ENCODE peak calls at places on chromosome 18, in ten cellular contexts. F, M, J, B, N, I, X, S, G and U are unnamed samples.
A peak's percentile ranks its signal among the peaks of the same experiment; 100 is the strongest.

GRCh38 chr18:58792086-58792485 is 72.6 kb upstream of the ZNF532 start:
- DNase-seq in G (no peak), N (no peak), B (no peak), J (no peak), S (no peak), X (no peak), F (no peak), I (no peak), M (no peak), U (no peak)

GRCh38 chr18:10405014-10405493 is 49.4 kb upstream of the APCDD1 start:
- DNase-seq in S (no peak), F (no peak), I (peak; percentile 62), X (no peak), M (no peak), B (no peak), J (no peak), N (no peak), G (no peak), U (no peak)

GRCh38 chr18:49563130-49563540 is 1.3 kb downstream of the LIPG start:
- DNase-seq in F (no peak), G (no peak), J (no peak), X (no peak), I (no peak), S (no peak), M (no peak), B (no peak), N (no peak), U (no peak)

GRCh38 chr18:79477711-79478483 is 82.2 kb downstream of the NFATC1 start:
- DNase-seq in I (peak; percentile 27), B (no peak), N (no peak), F (no peak), J (no peak), S (no peak), X (no peak), M (no peak), G (no peak), U (peak; percentile 3)

GRCh38 chr18:59220784-59221765 is 1.1 kb downstream of the GRP start:
- DNase-seq in B (no peak), N (no peak), I (no peak), F (no peak), S (no peak), G (no peak), X (peak; percentile 67), M (no peak), J (no peak), U (no peak)

GRCh38 chr18:4236940-4237686 is 218.0 kb downstream of the DLGAP1 start:
- DNase-seq in F (no peak), M (no peak), B (no peak), N (no peak), S (no peak), J (no peak), G (no peak), I (no peak), X (no peak), U (no peak)

GRCh38 chr18:35526476-35527120 is 28.8 kb upstream of the INO80C start:
- DNase-seq in N (no peak), I (peak; percentile 68), F (no peak), B (no peak), J (no peak), G (no peak), M (no peak), S (no peak), X (no peak), U (no peak)

GRCh38 chr18:22559414-22560282 is 141.9 kb upstream of the CTAGE1 start:
- DNase-seq in I (peak; percentile 93), J (no peak), S (peak; percentile 83), G (no peak), B (no peak), M (peak; percentile 74), N (no peak), X (peak; percentile 78), F (no peak), U (peak; percentile 87)

GRCh38 chr18:36601316-36601715 is 227.5 kb downstream of the TPGS2 start:
- DNase-seq in G (no peak), S (no peak), B (no peak), X (no peak), J (no peak), F (no peak), M (no peak), I (no peak), N (no peak), U (no peak)

GRCh38 chr18:77063256-77063655 is 69.3 kb downstream of the MBP start:
- DNase-seq in I (peak; percentile 67), S (no peak), J (no peak), X (no peak), B (no peak), M (no peak), N (peak; percentile 65), F (peak; percentile 80), G (no peak), U (no peak)

GRCh38 chr18:57094199-57094598 is 52.7 kb upstream of the BOD1L2 start:
- DNase-seq in F (no peak), X (no peak), S (no peak), M (no peak), G (no peak), B (no peak), N (no peak), I (no peak), J (no peak), U (no peak)

GRCh38 chr18:55878224-55878623 is 290.2 kb upstream of the TCF4 start:
- DNase-seq in B (no peak), F (no peak), J (no peak), G (no peak), X (no peak), S (no peak), I (no peak), N (no peak), M (no peak), U (no peak)

GRCh38 chr18:57523171-57523956 is 63.1 kb downstream of the FECH start:
- DNase-seq in G (no peak), J (no peak), F (no peak), I (peak; percentile 49), M (no peak), B (no peak), S (no peak), X (no peak), N (no peak), U (no peak)

GRCh38 chr18:23194150-23194968 is 59.1 kb downstream of the CABLES1 start:
- DNase-seq in G (no peak), S (peak; percentile 61), M (no peak), N (no peak), F (no peak), J (no peak), X (no peak), B (no peak), I (no peak), U (no peak)

GRCh38 chr18:45254683-45255082 is 360.6 kb upstream of the SLC14A2 start:
- DNase-seq in X (no peak), M (peak; percentile 76), B (no peak), I (peak; percentile 93), G (no peak), F (no peak), S (peak; percentile 86), N (no peak), J (no peak), U (peak; percentile 89)

GRCh38 chr18:34028341-34028740 is 196.4 kb downstream of the NOL4 start:
- DNase-seq in F (no peak), B (no peak), M (no peak), N (no peak), J (no peak), G (no peak), S (no peak), X (no peak), I (no peak), U (no peak)

GRCh38 chr18:62069556-62069955 is 117.3 kb downstream of the PIGN start:
- DNase-seq in M (no peak), I (no peak), G (no peak), B (no peak), X (no peak), S (no peak), J (no peak), N (no peak), F (no peak), U (no peak)

GRCh38 chr18:59013744-59014143 is 125.9 kb upstream of the SEC11C start:
- DNase-seq in B (no peak), X (no peak), G (no peak), I (no peak), M (no peak), N (no peak), F (no peak), S (no peak), J (no peak), U (no peak)

GRCh38 chr18:23321996-23322395 is 131.1 kb upstream of the RIOK3 start:
- DNase-seq in N (no peak), M (no peak), S (no peak), B (no peak), X (no peak), I (no peak), J (no peak), G (no peak), F (no peak), U (no peak)